ENCODE peak calls at places on chromosomes 3 and 15, in four cellular contexts. One of them, this sample, is unnamed.

GRCh38 chr15:66882251-66883020 is 180.4 kb downstream of the SMAD6 start:
- DNase-seq in activated CD4-positive, alpha-beta T cell treated with anti-CD3 and anti-CD28 coated beads, Interleukin-2, amount 50 U/mL, for 4 hours: no peak
- DNase-seq in activated CD4-positive, CD25-positive, alpha-beta regulatory T cell: no peak
- DNase-seq in NCI-H748 treated with DMSO at 0.1 percent for 48 hours: no peak
- DNase-seq in this sample: no peak

GRCh38 chr15:39509941-39510845 is 70.7 kb upstream of the THBS1 start:
- DNase-seq in activated CD4-positive, alpha-beta T cell treated with anti-CD3 and anti-CD28 coated beads, Interleukin-2, amount 50 U/mL, for 4 hours: no peak
- DNase-seq in activated CD4-positive, CD25-positive, alpha-beta regulatory T cell: no peak
- DNase-seq in NCI-H748 treated with DMSO at 0.1 percent for 48 hours: no peak
- DNase-seq in this sample: no peak

GRCh38 chr15:48392356-48392755 is 61.1 kb downstream of the DUT start:
- DNase-seq in activated CD4-positive, alpha-beta T cell treated with anti-CD3 and anti-CD28 coated beads, Interleukin-2, amount 50 U/mL, for 4 hours: no peak
- DNase-seq in activated CD4-positive, CD25-positive, alpha-beta regulatory T cell: no peak
- DNase-seq in NCI-H748 treated with DMSO at 0.1 percent for 48 hours: no peak
- DNase-seq in this sample: no peak

GRCh38 chr3:117916839-117917238 is 1117.8 kb downstream of the IGSF11 start:
- DNase-seq in activated CD4-positive, alpha-beta T cell treated with anti-CD3 and anti-CD28 coated beads, Interleukin-2, amount 50 U/mL, for 4 hours: no peak
- DNase-seq in activated CD4-positive, CD25-positive, alpha-beta regulatory T cell: no peak
- DNase-seq in NCI-H748 treated with DMSO at 0.1 percent for 48 hours: no peak
- DNase-seq in this sample: no peak

GRCh38 chr15:73352082-73352481 is 16.7 kb downstream of the HCN4 start:
- DNase-seq in activated CD4-positive, alpha-beta T cell treated with anti-CD3 and anti-CD28 coated beads, Interleukin-2, amount 50 U/mL, for 4 hours: no peak
- DNase-seq in activated CD4-positive, CD25-positive, alpha-beta regulatory T cell: no peak
- DNase-seq in NCI-H748 treated with DMSO at 0.1 percent for 48 hours: no peak
- DNase-seq in this sample: no peak

GRCh38 chr3:143203848-143204247 is 84.3 kb downstream of the CHST2 start:
- DNase-seq in activated CD4-positive, alpha-beta T cell treated with anti-CD3 and anti-CD28 coated beads, Interleukin-2, amount 50 U/mL, for 4 hours: no peak
- DNase-seq in activated CD4-positive, CD25-positive, alpha-beta regulatory T cell: no peak
- DNase-seq in NCI-H748 treated with DMSO at 0.1 percent for 48 hours: no peak
- DNase-seq in this sample: no peak

GRCh38 chr15:26073430-26074333 is 210.6 kb upstream of the ATP10A start:
- DNase-seq in activated CD4-positive, alpha-beta T cell treated with anti-CD3 and anti-CD28 coated beads, Interleukin-2, amount 50 U/mL, for 4 hours: no peak
- DNase-seq in activated CD4-positive, CD25-positive, alpha-beta regulatory T cell: no peak
- DNase-seq in NCI-H748 treated with DMSO at 0.1 percent for 48 hours: no peak
- DNase-seq in this sample: no peak

GRCh38 chr3:64668582-64669510 is 19.0 kb downstream of the ADAMTS9 start:
- DNase-seq in activated CD4-positive, alpha-beta T cell treated with anti-CD3 and anti-CD28 coated beads, Interleukin-2, amount 50 U/mL, for 4 hours: no peak
- DNase-seq in activated CD4-positive, CD25-positive, alpha-beta regulatory T cell: no peak
- DNase-seq in NCI-H748 treated with DMSO at 0.1 percent for 48 hours: no peak
- DNase-seq in this sample: no peak

GRCh38 chr3:155262295-155262694 is 31.2 kb downstream of the STRIT1 start:
- DNase-seq in activated CD4-positive, alpha-beta T cell treated with anti-CD3 and anti-CD28 coated beads, Interleukin-2, amount 50 U/mL, for 4 hours: no peak
- DNase-seq in activated CD4-positive, CD25-positive, alpha-beta regulatory T cell: no peak
- DNase-seq in NCI-H748 treated with DMSO at 0.1 percent for 48 hours: no peak
- DNase-seq in this sample: no peak

GRCh38 chr3:12948891-12949711 is 107.7 kb upstream of the RPL32 start:
- DNase-seq in activated CD4-positive, alpha-beta T cell treated with anti-CD3 and anti-CD28 coated beads, Interleukin-2, amount 50 U/mL, for 4 hours: no peak
- DNase-seq in activated CD4-positive, CD25-positive, alpha-beta regulatory T cell: no peak
- DNase-seq in NCI-H748 treated with DMSO at 0.1 percent for 48 hours: no peak
- DNase-seq in this sample: no peak

GRCh38 chr15:92810418-92811138 is 89.5 kb upstream of the CHD2 start:
- DNase-seq in activated CD4-positive, alpha-beta T cell treated with anti-CD3 and anti-CD28 coated beads, Interleukin-2, amount 50 U/mL, for 4 hours: peak
- DNase-seq in activated CD4-positive, CD25-positive, alpha-beta regulatory T cell: no peak
- DNase-seq in NCI-H748 treated with DMSO at 0.1 percent for 48 hours: peak
- DNase-seq in this sample: peak

GRCh38 chr3:43001094-43001553 is 22.0 kb downstream of the GASK1A start:
- DNase-seq in activated CD4-positive, alpha-beta T cell treated with anti-CD3 and anti-CD28 coated beads, Interleukin-2, amount 50 U/mL, for 4 hours: no peak
- DNase-seq in activated CD4-positive, CD25-positive, alpha-beta regulatory T cell: no peak
- DNase-seq in NCI-H748 treated with DMSO at 0.1 percent for 48 hours: no peak
- DNase-seq in this sample: no peak

GRCh38 chr3:126378341-126378751 is 16.4 kb upstream of the CFAP100 start:
- DNase-seq in activated CD4-positive, alpha-beta T cell treated with anti-CD3 and anti-CD28 coated beads, Interleukin-2, amount 50 U/mL, for 4 hours: no peak
- DNase-seq in activated CD4-positive, CD25-positive, alpha-beta regulatory T cell: no peak
- DNase-seq in NCI-H748 treated with DMSO at 0.1 percent for 48 hours: no peak
- DNase-seq in this sample: no peak

GRCh38 chr15:101707983-101708382 is 16.3 kb downstream of the TARS3 start:
- DNase-seq in activated CD4-positive, alpha-beta T cell treated with anti-CD3 and anti-CD28 coated beads, Interleukin-2, amount 50 U/mL, for 4 hours: no peak
- DNase-seq in activated CD4-positive, CD25-positive, alpha-beta regulatory T cell: no peak
- DNase-seq in NCI-H748 treated with DMSO at 0.1 percent for 48 hours: no peak
- DNase-seq in this sample: no peak

GRCh38 chr3:160081958-160082533 is 93.4 kb downstream of the IL12A start:
- DNase-seq in activated CD4-positive, alpha-beta T cell treated with anti-CD3 and anti-CD28 coated beads, Interleukin-2, amount 50 U/mL, for 4 hours: no peak
- DNase-seq in activated CD4-positive, CD25-positive, alpha-beta regulatory T cell: no peak
- DNase-seq in NCI-H748 treated with DMSO at 0.1 percent for 48 hours: no peak
- DNase-seq in this sample: no peak

GRCh38 chr3:45010718-45011355 is 15.3 kb upstream of the CLEC3B start:
- DNase-seq in activated CD4-positive, alpha-beta T cell treated with anti-CD3 and anti-CD28 coated beads, Interleukin-2, amount 50 U/mL, for 4 hours: no peak
- DNase-seq in activated CD4-positive, CD25-positive, alpha-beta regulatory T cell: no peak
- DNase-seq in NCI-H748 treated with DMSO at 0.1 percent for 48 hours: no peak
- DNase-seq in this sample: no peak

GRCh38 chr3:134666466-134666865 is 15.6 kb upstream of the KY start:
- DNase-seq in activated CD4-positive, alpha-beta T cell treated with anti-CD3 and anti-CD28 coated beads, Interleukin-2, amount 50 U/mL, for 4 hours: no peak
- DNase-seq in activated CD4-positive, CD25-positive, alpha-beta regulatory T cell: no peak
- DNase-seq in NCI-H748 treated with DMSO at 0.1 percent for 48 hours: no peak
- DNase-seq in this sample: no peak

GRCh38 chr3:10317961-10318350 is 3.0 kb downstream of the SEC13 start:
- DNase-seq in activated CD4-positive, alpha-beta T cell treated with anti-CD3 and anti-CD28 coated beads, Interleukin-2, amount 50 U/mL, for 4 hours: no peak
- DNase-seq in activated CD4-positive, CD25-positive, alpha-beta regulatory T cell: no peak
- DNase-seq in NCI-H748 treated with DMSO at 0.1 percent for 48 hours: no peak
- DNase-seq in this sample: no peak

GRCh38 chr15:59278120-59278519 is 71.5 kb downstream of the LDHAL6B start:
- DNase-seq in activated CD4-positive, alpha-beta T cell treated with anti-CD3 and anti-CD28 coated beads, Interleukin-2, amount 50 U/mL, for 4 hours: no peak
- DNase-seq in activated CD4-positive, CD25-positive, alpha-beta regulatory T cell: no peak
- DNase-seq in NCI-H748 treated with DMSO at 0.1 percent for 48 hours: no peak
- DNase-seq in this sample: no peak

GRCh38 chr15:69414702-69415161 is 583 bp downstream of the KIF23 start:
- DNase-seq in activated CD4-positive, alpha-beta T cell treated with anti-CD3 and anti-CD28 coated beads, Interleukin-2, amount 50 U/mL, for 4 hours: no peak
- DNase-seq in activated CD4-positive, CD25-positive, alpha-beta regulatory T cell: no peak
- DNase-seq in NCI-H748 treated with DMSO at 0.1 percent for 48 hours: no peak
- DNase-seq in this sample: no peak

GRCh38 chr3:194306109-194306686 is 44.9 kb downstream of the CPN2 start:
- DNase-seq in activated CD4-positive, alpha-beta T cell treated with anti-CD3 and anti-CD28 coated beads, Interleukin-2, amount 50 U/mL, for 4 hours: peak
- DNase-seq in activated CD4-positive, CD25-positive, alpha-beta regulatory T cell: no peak
- DNase-seq in NCI-H748 treated with DMSO at 0.1 percent for 48 hours: no peak
- DNase-seq in this sample: no peak

GRCh38 chr3:4119119-4119518 is 184.1 kb upstream of the SETMAR start:
- DNase-seq in activated CD4-positive, alpha-beta T cell treated with anti-CD3 and anti-CD28 coated beads, Interleukin-2, amount 50 U/mL, for 4 hours: no peak
- DNase-seq in activated CD4-positive, CD25-positive, alpha-beta regulatory T cell: no peak
- DNase-seq in NCI-H748 treated with DMSO at 0.1 percent for 48 hours: no peak
- DNase-seq in this sample: no peak

GRCh38 chr15:66711260-66711659 is 9.2 kb downstream of the SMAD6 start:
- DNase-seq in activated CD4-positive, alpha-beta T cell treated with anti-CD3 and anti-CD28 coated beads, Interleukin-2, amount 50 U/mL, for 4 hours: no peak
- DNase-seq in activated CD4-positive, CD25-positive, alpha-beta regulatory T cell: no peak
- DNase-seq in NCI-H748 treated with DMSO at 0.1 percent for 48 hours: no peak
- DNase-seq in this sample: no peak

GRCh38 chr15:46441294-46442062 is 806.6 kb downstream of the SQOR start:
- DNase-seq in activated CD4-positive, alpha-beta T cell treated with anti-CD3 and anti-CD28 coated beads, Interleukin-2, amount 50 U/mL, for 4 hours: no peak
- DNase-seq in activated CD4-positive, CD25-positive, alpha-beta regulatory T cell: no peak
- DNase-seq in NCI-H748 treated with DMSO at 0.1 percent for 48 hours: no peak
- DNase-seq in this sample: no peak

GRCh38 chr3:159378391-159378790 is 576.5 kb downstream of the MFSD1 start:
- DNase-seq in activated CD4-positive, alpha-beta T cell treated with anti-CD3 and anti-CD28 coated beads, Interleukin-2, amount 50 U/mL, for 4 hours: no peak
- DNase-seq in activated CD4-positive, CD25-positive, alpha-beta regulatory T cell: no peak
- DNase-seq in NCI-H748 treated with DMSO at 0.1 percent for 48 hours: no peak
- DNase-seq in this sample: no peak

GRCh38 chr3:124202754-124203153 is 210.8 kb upstream of the ROPN1 start:
- DNase-seq in activated CD4-positive, alpha-beta T cell treated with anti-CD3 and anti-CD28 coated beads, Interleukin-2, amount 50 U/mL, for 4 hours: no peak
- DNase-seq in activated CD4-positive, CD25-positive, alpha-beta regulatory T cell: no peak
- DNase-seq in NCI-H748 treated with DMSO at 0.1 percent for 48 hours: no peak
- DNase-seq in this sample: no peak

GRCh38 chr3:48278884-48279559 is 38.1 kb downstream of the ZNF589 start:
- DNase-seq in activated CD4-positive, alpha-beta T cell treated with anti-CD3 and anti-CD28 coated beads, Interleukin-2, amount 50 U/mL, for 4 hours: no peak
- DNase-seq in activated CD4-positive, CD25-positive, alpha-beta regulatory T cell: no peak
- DNase-seq in NCI-H748 treated with DMSO at 0.1 percent for 48 hours: no peak
- DNase-seq in this sample: no peak

GRCh38 chr15:34327906-34328305 is 9.7 kb downstream of the SLC12A6 start:
- DNase-seq in activated CD4-positive, alpha-beta T cell treated with anti-CD3 and anti-CD28 coated beads, Interleukin-2, amount 50 U/mL, for 4 hours: no peak
- DNase-seq in activated CD4-positive, CD25-positive, alpha-beta regulatory T cell: no peak
- DNase-seq in NCI-H748 treated with DMSO at 0.1 percent for 48 hours: no peak
- DNase-seq in this sample: no peak

GRCh38 chr15:68819451-68820204 is 1.1 kb downstream of the ANP32A start:
- DNase-seq in activated CD4-positive, alpha-beta T cell treated with anti-CD3 and anti-CD28 coated beads, Interleukin-2, amount 50 U/mL, for 4 hours: peak
- DNase-seq in activated CD4-positive, CD25-positive, alpha-beta regulatory T cell: no peak
- DNase-seq in NCI-H748 treated with DMSO at 0.1 percent for 48 hours: peak
- DNase-seq in this sample: no peak

GRCh38 chr15:90001683-90002427 is 731 bp downstream of the ZNF710 start:
- DNase-seq in activated CD4-positive, alpha-beta T cell treated with anti-CD3 and anti-CD28 coated beads, Interleukin-2, amount 50 U/mL, for 4 hours: peak
- DNase-seq in activated CD4-positive, CD25-positive, alpha-beta regulatory T cell: peak
- DNase-seq in NCI-H748 treated with DMSO at 0.1 percent for 48 hours: no peak
- DNase-seq in this sample: no peak

GRCh38 chr15:101482526-101483371 is 6.8 kb downstream of the PCSK6 start:
- DNase-seq in activated CD4-positive, alpha-beta T cell treated with anti-CD3 and anti-CD28 coated beads, Interleukin-2, amount 50 U/mL, for 4 hours: no peak
- DNase-seq in activated CD4-positive, CD25-positive, alpha-beta regulatory T cell: no peak
- DNase-seq in NCI-H748 treated with DMSO at 0.1 percent for 48 hours: no peak
- DNase-seq in this sample: no peak

GRCh38 chr3:143170676-143171075 is 51.1 kb downstream of the CHST2 start:
- DNase-seq in activated CD4-positive, alpha-beta T cell treated with anti-CD3 and anti-CD28 coated beads, Interleukin-2, amount 50 U/mL, for 4 hours: no peak
- DNase-seq in activated CD4-positive, CD25-positive, alpha-beta regulatory T cell: no peak
- DNase-seq in NCI-H748 treated with DMSO at 0.1 percent for 48 hours: no peak
- DNase-seq in this sample: no peak

GRCh38 chr3:123644358-123644757 is 59.5 kb upstream of the HACD2 start:
- DNase-seq in activated CD4-positive, alpha-beta T cell treated with anti-CD3 and anti-CD28 coated beads, Interleukin-2, amount 50 U/mL, for 4 hours: no peak
- DNase-seq in activated CD4-positive, CD25-positive, alpha-beta regulatory T cell: no peak
- DNase-seq in NCI-H748 treated with DMSO at 0.1 percent for 48 hours: no peak
- DNase-seq in this sample: no peak

This sample was measured in NCI-H1048.